ENCODE peak calls at places on chromosomes 3 and 15, in five cellular contexts. N is effector memory CD4-positive, alpha-beta T cell; T is CD8-positive, alpha-beta memory T cell; U is psoas muscle; L is body of pancreas. W is an unnamed sample.

GRCh38 chr15:40354408-40355171 is 3.4 kb upstream of the DISP2 start:
- DNase-seq in T (no peak), U (no peak), N (no peak), L (no peak), W (no peak)

GRCh38 chr3:51942603-51943450 is 664 bp downstream of the PARP3 start:
- DNase-seq in L (peak; percentile 38), N (peak; percentile 33), U (peak; percentile 71), T (peak; percentile 42), W (no peak)

GRCh38 chr3:131474115-131474514 is 28.7 kb downstream of the MRPL3 start:
- DNase-seq in T (no peak), N (no peak), L (no peak), U (no peak), W (no peak)

GRCh38 chr15:77515613-77516012 is 94.9 kb downstream of the HMG20A start:
- DNase-seq in T (no peak), L (no peak), N (no peak), U (no peak), W (no peak)

GRCh38 chr3:188061133-188061532 is 92.8 kb upstream of the LPP start:
- DNase-seq in U (no peak), N (peak; percentile 49), T (peak; percentile 63), L (no peak), W (no peak)

GRCh38 chr15:50168778-50169411 is 13.1 kb upstream of the SLC27A2 start:
- DNase-seq in T (no peak), L (no peak), U (no peak), N (no peak), W (no peak)

GRCh38 chr3:83189634-83190033 is 1428.2 kb upstream of the GBE1 start:
- DNase-seq in L (no peak), N (no peak), U (no peak), T (no peak), W (no peak)

GRCh38 chr15:100170280-100170654 is 171.5 kb downstream of the ADAMTS17 start:
- DNase-seq in T (no peak), L (no peak), U (no peak), N (no peak), W (no peak)

GRCh38 chr3:150763841-150764483 is 993 bp upstream of the SIAH2 start:
- DNase-seq in U (peak; percentile 67), L (peak; percentile 73), T (no peak), N (peak; percentile 33), W (peak; percentile 82)

GRCh38 chr3:65847947-65848346 is 190.8 kb downstream of the MAGI1 start:
- DNase-seq in T (no peak), U (no peak), L (no peak), N (no peak), W (no peak)

GRCh38 chr3:186307594-186307993 is 54.4 kb downstream of the DGKG start:
- DNase-seq in T (no peak), N (no peak), U (no peak), L (no peak), W (no peak)

GRCh38 chr3:108441081-108441507 is 69.3 kb downstream of the MYH15 start:
- DNase-seq in L (no peak), T (no peak), U (no peak), N (no peak), W (no peak)

GRCh38 chr3:144708437-144708836 is 736.8 kb downstream of the DIPK2A start:
- DNase-seq in N (no peak), U (no peak), T (no peak), L (no peak), W (no peak)

GRCh38 chr3:171317133-171317532 is 143.1 kb downstream of the TNIK start:
- DNase-seq in U (no peak), N (no peak), T (no peak), L (no peak), W (no peak)

GRCh38 chr3:172629470-172629869 is 81.4 kb downstream of the NCEH1 start:
- DNase-seq in T (no peak), N (no peak), U (no peak), L (no peak), W (no peak)

GRCh38 chr3:118165413-118165812 is 869.2 kb downstream of the IGSF11 start:
- DNase-seq in L (no peak), U (no peak), T (no peak), N (no peak), W (no peak)

GRCh38 chr3:9180764-9181117 is 68.7 kb downstream of the SRGAP3 start:
- DNase-seq in T (no peak), U (no peak), L (no peak), N (no peak), W (no peak)

GRCh38 chr15:62115847-62116246 is 49.1 kb downstream of the C2CD4A start:
- DNase-seq in T (no peak), U (no peak), N (no peak), L (no peak), W (no peak)

GRCh38 chr3:473284-473800 is 276.8 kb downstream of the CHL1 start:
- DNase-seq in U (no peak), T (no peak), L (no peak), N (no peak), W (no peak)

GRCh38 chr15:43093026-43093425 is 12.8 kb downstream of the UBR1 start:
- DNase-seq in L (no peak), T (no peak), U (no peak), N (no peak), W (no peak)

GRCh38 chr3:47343471-47343971 is 37.3 kb upstream of the PTPN23 start:
- DNase-seq in L (no peak), N (no peak), U (no peak), T (no peak), W (no peak)

GRCh38 chr3:150202696-150203095 is 205.4 kb upstream of the TSC22D2 start:
- DNase-seq in L (no peak), T (no peak), U (no peak), N (no peak), W (no peak)

GRCh38 chr3:70554170-70554569 is 241.7 kb upstream of the MDFIC2 start:
- DNase-seq in L (no peak), U (no peak), T (no peak), N (no peak), W (no peak)

GRCh38 chr15:59165726-59166125 is 40.9 kb upstream of the LDHAL6B start:
- DNase-seq in U (no peak), N (no peak), L (no peak), T (no peak), W (no peak)

GRCh38 chr3:107523361-107524213 is 825 bp downstream of the BBX start:
- DNase-seq in U (peak; percentile 64), T (peak; percentile 64), L (peak; percentile 56), N (peak; percentile 37), W (peak; percentile 56)

GRCh38 chr3:53114011-53114400 is 16.2 kb downstream of the RFT1 start:
- DNase-seq in U (peak; percentile 75), N (peak; percentile 71), T (peak; percentile 65), L (peak; percentile 85), W (peak; percentile 66)
- H3K27ac ChIP-seq in U (peak overlapping the region; percentile 79), N (no peak overlapping the region), T (no peak overlapping the region), L (no peak overlapping the region), W (no peak overlapping the region)

DNA sequence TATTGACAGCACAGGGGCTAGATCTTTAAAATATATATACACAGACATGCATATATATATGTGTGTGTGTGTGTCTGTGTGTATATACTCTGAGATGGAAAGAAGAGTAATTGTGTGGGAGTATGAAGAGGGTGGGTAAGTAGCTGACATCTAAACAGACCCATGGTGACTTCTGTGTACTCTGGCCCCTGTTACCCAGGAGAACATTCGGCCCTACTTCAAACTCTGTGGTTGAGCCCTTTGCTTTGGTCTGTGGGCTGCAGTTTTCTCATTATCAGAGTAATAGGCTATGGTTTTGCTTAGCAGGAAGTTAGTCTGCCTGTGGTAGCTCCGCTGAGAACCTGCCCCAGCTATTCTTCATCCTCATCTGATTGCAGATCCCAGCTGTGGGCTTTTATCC is 141.4 kb downstream of the RBPMS2 start:
- DNase-seq in N (peak; percentile 14), L (no peak), U (no peak), T (peak; percentile 52), W (no peak)
- H3K27ac ChIP-seq in N (peak overlapping the region; percentile 63), L (peak overlapping the region; percentile 68), U (no peak overlapping the region), T (peak overlapping the region; percentile 55), W (no peak overlapping the region)

GRCh38 chr3:122727279-122727678 is 46.6 kb downstream of the PARP14 start:
- DNase-seq in T (no peak), L (no peak), U (no peak), N (no peak), W (no peak)
- H3K27ac ChIP-seq in T (no peak overlapping the region), L (no peak overlapping the region), U (no peak overlapping the region), N (no peak overlapping the region), W (no peak overlapping the region)

GRCh38 chr15:95935852-95936251 is 394.6 kb upstream of the NR2F2 start:
- DNase-seq in U (no peak), T (no peak), L (no peak), N (no peak), W (no peak)
- H3K27ac ChIP-seq in U (no peak overlapping the region), T (no peak overlapping the region), L (no peak overlapping the region), N (no peak overlapping the region), W (no peak overlapping the region)

DNA sequence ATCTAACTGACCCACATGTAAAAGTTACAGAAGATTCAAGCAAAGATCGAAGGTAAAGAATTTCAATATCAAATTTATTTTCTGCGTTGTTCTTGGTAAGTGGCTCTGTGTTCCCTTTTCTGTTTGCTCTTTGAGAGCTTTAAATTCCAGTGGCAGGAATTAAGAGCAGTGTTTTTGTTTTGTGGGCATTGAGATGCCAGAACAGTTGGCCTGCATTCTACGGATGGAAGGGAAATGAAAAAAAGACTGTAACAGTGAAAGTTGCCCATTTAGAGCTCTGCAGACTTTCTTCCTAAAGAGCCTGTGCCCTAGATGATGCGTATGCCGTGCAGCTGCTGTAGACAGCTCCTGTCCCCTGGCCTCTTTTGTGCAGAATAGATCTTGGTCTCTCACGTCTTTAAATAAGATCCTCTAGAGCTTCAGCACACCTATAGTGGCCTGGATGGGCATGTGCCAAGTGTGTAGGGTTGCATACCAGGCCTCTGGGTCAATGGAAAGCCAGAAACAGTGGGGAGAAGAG is 58.8 kb downstream of the KAT2B start:
- DNase-seq in U (no peak), L (no peak), T (no peak), N (no peak), W (no peak)
- H3K27ac ChIP-seq in U (no peak overlapping the region), L (no peak overlapping the region), T (no peak overlapping the region), N (peak overlapping the region; percentile 21), W (peak overlapping the region; percentile 77)

GRCh38 chr15:31256385-31257265 is 70.0 kb upstream of the KLF13 start:
- DNase-seq in L (no peak), U (no peak), T (no peak), N (no peak), W (no peak)
- H3K27ac ChIP-seq in L (no peak overlapping the region), U (no peak overlapping the region), T (no peak overlapping the region), N (no peak overlapping the region), W (no peak overlapping the region)

GRCh38 chr3:79477242-79477641 is 290.6 kb downstream of the ROBO1 start:
- DNase-seq in T (no peak), N (no peak), L (no peak), U (no peak), W (no peak)

GRCh38 chr3:79473993-79474392 is 293.8 kb downstream of the ROBO1 start:
- DNase-seq in U (no peak), N (no peak), L (no peak), T (no peak), W (no peak)
- H3K27ac ChIP-seq in U (no peak overlapping the region), N (no peak overlapping the region), L (no peak overlapping the region), T (no peak overlapping the region), W (no peak overlapping the region)

W was measured in caudate nucleus.